ENCODE peak calls at places on chromosomes 7 and 10, in ten cellular contexts. F is GM23248; M is CD8-positive, alpha-beta T cell; R is brain microvascular endothelial cell; Y is cardiac muscle cell; N is CD4-positive, alpha-beta memory T cell; X is neural progenitor cell; S is K562; D is ovary; K is astrocyte. T is an unnamed sample. For H3K36me3, the result is how much of the 10 kb centered on the place peaks cover.

GRCh38 chr10:94193466-94193924 is 169.2 kb downstream of the NOC3L start:
- DNase-seq in F (peak), D (no peak), S (no peak), R (peak), K (peak), X (peak), Y (peak), M (no peak), N (no peak), T (no peak)

GRCh38 chr7:132687981-132688383 is 111.7 kb upstream of the PLXNA4 start:
- DNase-seq in S (no peak), K (no peak), D (no peak), M (no peak), Y (no peak), R (no peak), X (peak), F (no peak), N (no peak), T (peak)

GRCh38 chr10:88507380-88507779 is 75.7 kb downstream of the RNLS start:
- DNase-seq in M (no peak), Y (no peak), N (no peak), K (no peak), S (no peak), D (no peak), F (no peak), R (no peak), X (no peak), T (no peak)

GRCh38 chr10:11011966-11012365 is 5.7 kb upstream of the CELF2 start:
- DNase-seq in X (no peak), S (no peak), D (no peak), Y (no peak), K (no peak), R (no peak), M (no peak), F (no peak), N (no peak), T (no peak)

GRCh38 chr7:151047979-151048763 is at the start of gene ASIC3:
- DNase-seq in D (no peak), M (no peak), R (no peak), X (no peak), Y (no peak), K (no peak), S (no peak), N (no peak), F (no peak), T (no peak)

GRCh38 chr10:21194510-21194993 is 297.4 kb upstream of the NEBL start:
- DNase-seq in Y (peak), S (peak), X (no peak), M (no peak), R (no peak), D (no peak), F (no peak), K (no peak), N (no peak), T (no peak)

GRCh38 chr7:73828107-73828803 is 2.5 kb upstream of the CLDN4 start:
- DNase-seq in M (no peak), S (peak), Y (peak), X (no peak), D (no peak), N (no peak), K (peak), R (peak), F (peak), T (peak)

GRCh38 chr7:38704751-38705150 is 73.6 kb upstream of the AMPH start:
- DNase-seq in K (no peak), F (peak), R (no peak), M (no peak), N (no peak), X (no peak), Y (no peak), S (no peak), D (no peak), T (no peak)

GRCh38 chr10:14200645-14201534 is 129.8 kb downstream of the FRMD4A start:
- DNase-seq in S (peak), R (no peak), M (no peak), Y (peak), K (no peak), X (peak), N (peak), F (no peak), D (no peak), T (peak)

GRCh38 chr10:90920986-90921643 is at the start of gene ANKRD1:
- DNase-seq in S (peak), M (no peak), F (peak), R (peak), D (no peak), N (no peak), K (peak), X (peak), Y (peak), T (no peak)

GRCh38 chr7:92584953-92585352 is 5.2 kb downstream of the FAM133B start:
- DNase-seq in S (no peak), R (no peak), F (no peak), D (no peak), N (no peak), X (no peak), M (no peak), K (no peak), Y (peak), T (no peak)

GRCh38 chr7:836429-836828 is 4.2 kb downstream of the SUN1 start:
- DNase-seq in D (no peak), R (peak), K (peak), N (no peak), M (no peak), S (peak), X (peak), F (peak), Y (peak), T (peak)

GRCh38 chr10:90966146-90966545 is 45.3 kb upstream of the ANKRD1 start:
- DNase-seq in D (no peak), M (no peak), Y (no peak), F (peak), S (no peak), K (no peak), N (no peak), X (no peak), R (no peak), T (no peak)

GRCh38 chr10:77800320-77800719 is 126.2 kb downstream of the DLG5 start:
- DNase-seq in F (no peak), D (no peak), S (no peak), M (no peak), K (no peak), Y (no peak), R (no peak), N (no peak), X (no peak), T (no peak)

GRCh38 chr7:28478661-28479060 is 66.3 kb downstream of the CREB5 start:
- DNase-seq in X (no peak), R (no peak), Y (peak), K (peak), F (peak), N (no peak), D (no peak), M (no peak), S (no peak), T (no peak)

GRCh38 chr10:17789396-17789795 is 19.8 kb upstream of the MRC1 start:
- DNase-seq in K (no peak), N (no peak), R (no peak), Y (no peak), M (no peak), S (no peak), F (no peak), D (no peak), X (no peak), T (no peak)

DNA sequence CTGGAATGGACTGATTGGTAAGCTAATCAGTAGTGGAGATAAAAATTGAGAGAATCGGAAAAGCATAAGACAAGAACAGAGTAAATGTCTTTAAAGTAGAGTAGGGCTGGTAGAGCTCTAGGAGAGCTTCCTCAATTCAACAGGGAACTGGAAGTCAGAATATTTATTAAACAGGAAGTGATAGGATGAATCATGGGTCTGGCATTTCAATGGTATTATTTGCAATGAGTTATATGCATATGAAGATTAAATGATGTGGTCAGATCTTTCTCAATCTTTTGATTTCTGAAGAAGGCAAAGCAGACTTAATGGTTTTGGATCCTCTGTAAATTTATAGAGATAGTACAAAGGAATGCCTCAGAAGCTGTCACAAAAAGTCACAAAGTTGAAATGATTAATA is 349.0 kb downstream of the HPSE2 start:
- DNase-seq in S (no peak), X (no peak), F (no peak), K (no peak), M (no peak), Y (peak), D (no peak), N (no peak), R (no peak), T (no peak)
- H3K36me3 ChIP-seq in S (under half), X (under half), F (under half), K (under half), M (under half), Y (under half), D (under half), N (under half), R (under half), T (under half)

GRCh38 chr7:36600869-36601530 is 123.3 kb downstream of the AOAH start:
- DNase-seq in R (peak), D (no peak), N (no peak), K (peak), X (no peak), M (no peak), F (peak), Y (peak), S (no peak), T (peak)

GRCh38 chr7:36599645-36600313 is 124.5 kb downstream of the AOAH start:
- DNase-seq in F (no peak), R (no peak), Y (no peak), S (no peak), M (no peak), X (no peak), K (no peak), N (no peak), D (no peak), T (no peak)

GRCh38 chr7:36597099-36597773 is 127.1 kb downstream of the AOAH start:
- DNase-seq in S (no peak), N (no peak), K (no peak), F (no peak), X (no peak), M (no peak), D (no peak), Y (no peak), R (no peak), T (no peak)

GRCh38 chr7:36600314-36600682 is 124.0 kb downstream of the AOAH start:
- DNase-seq in F (no peak), R (no peak), Y (no peak), X (no peak), N (no peak), K (no peak), M (no peak), D (no peak), S (no peak), T (peak)

DNA sequence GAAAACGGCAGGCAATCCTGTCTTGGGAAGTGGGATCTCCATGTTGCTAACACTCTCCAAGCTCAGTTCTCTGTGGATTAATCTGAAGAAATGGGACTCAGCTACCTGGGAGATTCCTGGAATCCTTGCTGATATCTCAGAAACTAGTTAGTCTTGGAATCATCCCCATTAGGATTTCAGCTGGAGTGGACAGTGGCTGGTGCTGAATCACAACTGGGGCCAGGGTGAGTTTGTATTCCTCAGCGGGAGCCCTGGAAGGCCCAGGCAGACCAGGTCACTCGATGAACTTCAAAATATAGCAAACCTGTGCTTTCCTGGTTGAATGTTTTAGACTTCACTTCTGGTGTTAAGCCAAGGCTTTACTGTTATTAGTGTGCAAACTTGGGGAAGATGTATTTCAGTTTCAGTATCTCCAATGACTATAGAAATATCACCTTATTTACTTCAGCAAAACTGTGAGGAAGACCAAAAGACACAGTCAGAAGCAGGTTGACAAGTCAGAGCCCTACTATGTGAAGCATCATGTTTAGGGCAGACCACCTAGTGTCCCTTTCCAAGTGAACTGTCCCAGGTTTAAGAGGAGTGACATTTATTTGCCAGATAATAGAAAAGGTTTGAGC is 126.1 kb downstream of the AOAH start:
- DNase-seq in X (peak), N (no peak), D (no peak), K (no peak), Y (peak), M (no peak), F (peak), S (no peak), R (no peak), T (no peak)
- H3K4me3 ChIP-seq in X (no peak), N (no peak), D (no peak), K (no peak), Y (no peak), M (no peak), F (no peak), S (no peak), R (no peak), T (no peak)

DNA sequence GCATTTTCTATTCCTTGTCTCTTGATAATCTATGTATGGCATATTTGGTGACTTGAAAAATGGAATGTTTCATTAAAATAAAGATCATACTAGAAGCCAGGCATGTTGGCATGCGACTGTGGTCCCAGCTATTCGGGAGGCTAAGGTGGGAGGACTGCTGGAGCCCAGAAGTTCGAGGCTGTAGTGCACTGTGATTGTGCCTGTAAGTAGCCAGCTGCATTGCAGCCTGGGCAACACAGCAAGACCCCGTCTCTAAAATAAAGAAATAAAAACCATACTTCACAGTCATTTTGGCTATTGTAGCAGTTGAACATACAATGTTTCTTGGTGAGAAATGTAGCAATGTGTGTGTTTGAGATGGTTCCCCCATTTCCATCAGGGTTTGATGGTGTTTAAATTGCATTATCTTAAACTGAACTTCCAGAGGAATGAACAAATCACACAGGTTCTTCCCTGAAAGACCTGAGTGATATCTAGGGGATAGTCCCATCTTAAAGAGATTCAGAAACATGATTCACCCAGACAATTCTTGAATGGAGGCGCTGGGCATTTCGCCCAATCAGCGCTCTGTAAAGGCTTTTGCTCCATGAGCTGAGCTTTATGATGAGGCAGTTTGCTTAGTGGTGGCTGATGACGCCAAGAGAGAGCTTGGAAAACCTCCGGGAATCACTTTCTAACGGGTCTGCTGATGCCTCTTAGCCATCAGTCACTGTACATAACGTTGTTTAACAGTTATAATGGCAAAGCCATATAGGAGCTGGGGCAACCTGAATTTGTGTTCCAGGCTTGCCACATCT is 19.4 kb upstream of the BTBD16 start:
- DNase-seq in S (no peak), Y (no peak), K (peak), R (no peak), F (no peak), M (no peak), N (no peak), D (no peak), X (no peak), T (no peak)
- H3K36me3 ChIP-seq in S (under half), Y (under half), K (under half), R (under half), F (under half), M (under half), N (under half), D (under half), X (under half), T (under half)

GRCh38 chr7:14767716-14768425 is 134.7 kb downstream of the DGKB start:
- DNase-seq in N (no peak), Y (peak), F (peak), K (no peak), X (no peak), R (no peak), S (no peak), D (no peak), M (no peak), T (no peak)
- H3K4me3 ChIP-seq in N (no peak), Y (no peak), F (peak), K (no peak), X (no peak), R (no peak), S (no peak), D (no peak), M (no peak), T (no peak)

DNA sequence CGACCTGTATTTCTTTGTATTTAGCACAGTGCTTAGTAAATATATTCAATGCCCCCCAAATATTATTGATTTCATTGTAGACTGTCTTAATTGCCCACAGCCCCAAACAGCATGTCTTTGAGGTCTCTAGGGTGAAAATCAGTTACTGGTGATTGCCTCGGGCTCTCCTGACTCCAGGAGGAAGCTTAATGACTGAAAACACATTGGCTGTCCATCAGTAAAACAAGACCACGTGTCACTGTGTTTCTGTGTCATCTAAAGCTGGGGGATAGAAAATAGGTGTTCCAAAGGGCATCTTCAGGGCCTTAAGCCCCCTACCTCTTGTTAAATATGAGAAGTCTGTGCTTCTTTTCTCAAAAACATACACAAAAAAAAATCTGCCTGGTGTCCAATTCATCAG is 67.9 kb downstream of the CACNA2D1 start:
- DNase-seq in M (no peak), Y (no peak), X (no peak), S (no peak), D (no peak), F (no peak), N (no peak), K (no peak), R (no peak), T (peak)
- H3K36me3 ChIP-seq in M (under half), Y (under half), X (under half), S (under half), D (under half), F (under half), N (under half), K (under half), R (under half), T (under half)

GRCh38 chr10:110730345-110731055 is 86.4 kb downstream of the RBM20 start:
- DNase-seq in D (no peak), R (no peak), Y (peak), F (no peak), M (no peak), K (no peak), N (no peak), S (no peak), X (no peak), T (no peak)

GRCh38 chr10:110735620-110736027 is 91.5 kb downstream of the RBM20 start:
- DNase-seq in F (no peak), D (no peak), K (no peak), N (no peak), M (no peak), R (no peak), S (no peak), X (no peak), Y (no peak), T (no peak)

GRCh38 chr10:110737886-110738634 is 93.9 kb downstream of the RBM20 start:
- DNase-seq in N (no peak), K (peak), R (peak), X (no peak), S (no peak), F (no peak), D (no peak), M (no peak), Y (peak), T (no peak)

GRCh38 chr10:110733256-110733952 is 89.3 kb downstream of the RBM20 start:
- DNase-seq in S (no peak), X (no peak), N (no peak), F (no peak), M (no peak), D (no peak), Y (no peak), R (peak), K (no peak), T (no peak)
- H3K4me3 ChIP-seq in S (no peak), X (no peak), N (no peak), F (no peak), M (no peak), D (no peak), Y (no peak), R (peak), K (peak), T (peak)

GRCh38 chr7:90564455-90564854 is 31.7 kb upstream of the CDK14 start:
- DNase-seq in Y (no peak), S (no peak), R (no peak), N (no peak), F (no peak), X (no peak), K (no peak), M (no peak), D (no peak), T (no peak)

GRCh38 chr7:90570373-90570959 is 25.7 kb upstream of the CDK14 start:
- DNase-seq in X (no peak), S (no peak), D (no peak), N (no peak), M (no peak), F (peak), Y (peak), R (peak), K (no peak), T (no peak)

GRCh38 chr7:90574136-90574819 is 21.8 kb upstream of the CDK14 start:
- DNase-seq in D (peak), N (no peak), R (peak), S (no peak), F (no peak), M (no peak), X (no peak), Y (peak), K (peak), T (no peak)

GRCh38 chr7:90568213-90568612 is 27.9 kb upstream of the CDK14 start:
- DNase-seq in N (no peak), R (peak), M (no peak), D (no peak), S (no peak), K (peak), F (no peak), X (no peak), Y (no peak), T (no peak)

DNA sequence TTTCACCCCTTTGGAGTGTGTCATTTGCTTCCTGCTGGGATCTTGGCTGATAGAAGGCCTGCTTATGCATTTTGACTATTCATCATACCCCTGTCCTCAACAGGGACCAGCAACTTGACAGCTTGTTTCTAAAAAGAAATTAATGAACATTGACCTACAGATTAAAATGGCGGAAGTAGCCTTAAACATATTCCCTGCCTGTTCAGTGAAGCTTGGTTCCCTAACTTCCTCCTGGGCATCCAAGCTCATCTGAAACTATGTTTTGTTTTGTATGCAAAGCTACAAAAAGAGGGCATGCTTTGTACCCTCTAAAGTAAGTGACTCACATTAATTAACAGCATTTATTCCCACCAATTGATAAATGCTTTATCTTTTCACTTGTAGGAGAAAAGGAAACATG is 26.8 kb upstream of the CDK14 start:
- DNase-seq in Y (no peak), R (no peak), K (no peak), X (no peak), F (no peak), M (no peak), N (no peak), S (no peak), D (no peak), T (no peak)
- H3K36me3 ChIP-seq in Y (under half), R (under half), K (under half), X (under half), F (under half), M (under half), N (under half), S (under half), D (under half), T (under half)

GRCh38 chr10:73997806-73998622 is at the start of gene VCL:
- DNase-seq in M (peak), D (peak), R (peak), S (peak), Y (peak), K (peak), F (peak), N (peak), X (peak), T (peak)
- H3K4me3 ChIP-seq in M (peak), D (peak), R (peak), S (peak), Y (peak), K (peak), F (peak), N (peak), X (peak), T (peak)